ENCODE peak calls at places on chromosomes 1 and 21, in seven cellular contexts. One of them, this sample, is unnamed.

GRCh38 chr1:54012008-54012325 is 6.0 kb downstream of the LDLRAD1 start:
- DNase-seq in left lung: no peak
- DNase-seq in tibial artery: peak; percentile 48
- DNase-seq in HepG2: no peak
- DNase-seq in effector memory CD4-positive, alpha-beta T cell: no peak
- DNase-seq in AG04449: no peak
- DNase-seq in brain microvascular endothelial cell: no peak
- DNase-seq in this sample: no peak

GRCh38 chr1:83959824-83960441 is 39.0 kb downstream of the TTLL7 start:
- DNase-seq in left lung: no peak
- DNase-seq in tibial artery: no peak
- DNase-seq in HepG2: no peak
- DNase-seq in effector memory CD4-positive, alpha-beta T cell: no peak
- DNase-seq in AG04449: no peak
- DNase-seq in brain microvascular endothelial cell: peak; percentile 16
- DNase-seq in this sample: no peak

GRCh38 chr1:70807088-70807664 is 240.4 kb downstream of the PTGER3 start:
- DNase-seq in left lung: peak; percentile 41
- DNase-seq in tibial artery: no peak
- DNase-seq in HepG2: no peak
- DNase-seq in effector memory CD4-positive, alpha-beta T cell: no peak
- DNase-seq in AG04449: no peak
- DNase-seq in brain microvascular endothelial cell: no peak
- DNase-seq in this sample: no peak

GRCh38 chr21:33133912-33134311 is 64.0 kb downstream of the OLIG1 start:
- DNase-seq in left lung: no peak
- DNase-seq in tibial artery: no peak
- DNase-seq in HepG2: no peak
- DNase-seq in effector memory CD4-positive, alpha-beta T cell: no peak
- DNase-seq in AG04449: no peak
- DNase-seq in brain microvascular endothelial cell: no peak
- DNase-seq in this sample: no peak

GRCh38 chr1:19815801-19816736 is 986 bp upstream of the RNF186 start:
- DNase-seq in left lung: peak; percentile 68
- DNase-seq in tibial artery: no peak
- DNase-seq in HepG2: peak; percentile 77
- DNase-seq in effector memory CD4-positive, alpha-beta T cell: no peak
- DNase-seq in AG04449: no peak
- DNase-seq in brain microvascular endothelial cell: no peak
- DNase-seq in this sample: peak; percentile 86

GRCh38 chr1:109275706-109276345 is 7.1 kb downstream of the PSRC1 start:
- DNase-seq in left lung: peak; percentile 38
- DNase-seq in tibial artery: no peak
- DNase-seq in HepG2: peak; percentile 48
- DNase-seq in effector memory CD4-positive, alpha-beta T cell: no peak
- DNase-seq in AG04449: no peak
- DNase-seq in brain microvascular endothelial cell: peak; percentile 55
- DNase-seq in this sample: no peak

GRCh38 chr1:34973326-34973725 is 11.8 kb downstream of the TMEM35B start:
- DNase-seq in left lung: no peak
- DNase-seq in tibial artery: no peak
- DNase-seq in HepG2: no peak
- DNase-seq in effector memory CD4-positive, alpha-beta T cell: no peak
- DNase-seq in AG04449: no peak
- DNase-seq in brain microvascular endothelial cell: no peak
- DNase-seq in this sample: no peak

GRCh38 chr21:39451332-39452206 is at the start of gene SH3BGR:
- DNase-seq in left lung: no peak
- DNase-seq in tibial artery: peak; percentile 89
- DNase-seq in HepG2: no peak
- DNase-seq in effector memory CD4-positive, alpha-beta T cell: no peak
- DNase-seq in AG04449: no peak
- DNase-seq in brain microvascular endothelial cell: no peak
- DNase-seq in this sample: no peak

GRCh38 chr1:60942291-60942690 is 140.1 kb upstream of the NFIA start:
- DNase-seq in left lung: no peak
- DNase-seq in tibial artery: no peak
- DNase-seq in HepG2: no peak
- DNase-seq in effector memory CD4-positive, alpha-beta T cell: no peak
- DNase-seq in AG04449: no peak
- DNase-seq in brain microvascular endothelial cell: no peak
- DNase-seq in this sample: peak; percentile 29

GRCh38 chr1:117389779-117390178 is 22.5 kb downstream of the MAN1A2 start:
- DNase-seq in left lung: no peak
- DNase-seq in tibial artery: no peak
- DNase-seq in HepG2: no peak
- DNase-seq in effector memory CD4-positive, alpha-beta T cell: no peak
- DNase-seq in AG04449: no peak
- DNase-seq in brain microvascular endothelial cell: no peak
- DNase-seq in this sample: no peak

GRCh38 chr1:76053021-76053420 is 21.5 kb upstream of the ST6GALNAC3 start:
- DNase-seq in left lung: no peak
- DNase-seq in tibial artery: no peak
- DNase-seq in HepG2: no peak
- DNase-seq in effector memory CD4-positive, alpha-beta T cell: no peak
- DNase-seq in AG04449: no peak
- DNase-seq in brain microvascular endothelial cell: no peak
- DNase-seq in this sample: peak; percentile 26

GRCh38 chr1:63448741-63449140 is 74.3 kb downstream of the ITGB3BP start:
- DNase-seq in left lung: no peak
- DNase-seq in tibial artery: no peak
- DNase-seq in HepG2: no peak
- DNase-seq in effector memory CD4-positive, alpha-beta T cell: no peak
- DNase-seq in AG04449: no peak
- DNase-seq in brain microvascular endothelial cell: no peak
- DNase-seq in this sample: no peak

GRCh38 chr1:182357177-182357576 is 34.4 kb downstream of the GLUL start:
- DNase-seq in left lung: no peak
- DNase-seq in tibial artery: no peak
- DNase-seq in HepG2: no peak
- DNase-seq in effector memory CD4-positive, alpha-beta T cell: no peak
- DNase-seq in AG04449: no peak
- DNase-seq in brain microvascular endothelial cell: no peak
- DNase-seq in this sample: no peak

GRCh38 chr1:151534662-151535278 is 5.3 kb upstream of the TUFT1 start:
- DNase-seq in left lung: peak; percentile 92
- DNase-seq in tibial artery: peak; percentile 79
- DNase-seq in HepG2: peak; percentile 53
- DNase-seq in effector memory CD4-positive, alpha-beta T cell: peak; percentile 55
- DNase-seq in AG04449: no peak
- DNase-seq in brain microvascular endothelial cell: peak; percentile 75
- DNase-seq in this sample: peak; percentile 79

GRCh38 chr1:227351443-227351842 is 33.2 kb upstream of the CDC42BPA start:
- DNase-seq in left lung: no peak
- DNase-seq in tibial artery: no peak
- DNase-seq in HepG2: no peak
- DNase-seq in effector memory CD4-positive, alpha-beta T cell: no peak
- DNase-seq in AG04449: no peak
- DNase-seq in brain microvascular endothelial cell: no peak
- DNase-seq in this sample: no peak

GRCh38 chr1:91427741-91428140 is 23.1 kb upstream of the HFM1 start:
- DNase-seq in left lung: no peak
- DNase-seq in tibial artery: no peak
- DNase-seq in HepG2: no peak
- DNase-seq in effector memory CD4-positive, alpha-beta T cell: no peak
- DNase-seq in AG04449: no peak
- DNase-seq in brain microvascular endothelial cell: no peak
- DNase-seq in this sample: peak; percentile 4

GRCh38 chr1:155454096-155454495 is 108.5 kb downstream of the ASH1L start:
- DNase-seq in left lung: no peak
- DNase-seq in tibial artery: no peak
- DNase-seq in HepG2: no peak
- DNase-seq in effector memory CD4-positive, alpha-beta T cell: no peak
- DNase-seq in AG04449: peak; percentile 16
- DNase-seq in brain microvascular endothelial cell: peak; percentile 31
- DNase-seq in this sample: peak; percentile 12

GRCh38 chr1:210347112-210347511 is 18.4 kb downstream of the HHAT start:
- DNase-seq in left lung: no peak
- DNase-seq in tibial artery: no peak
- DNase-seq in HepG2: no peak
- DNase-seq in effector memory CD4-positive, alpha-beta T cell: no peak
- DNase-seq in AG04449: no peak
- DNase-seq in brain microvascular endothelial cell: no peak
- DNase-seq in this sample: no peak

GRCh38 chr1:198032668-198033067 is 115.5 kb downstream of the LHX9 start:
- DNase-seq in left lung: no peak
- DNase-seq in tibial artery: no peak
- DNase-seq in HepG2: no peak
- DNase-seq in effector memory CD4-positive, alpha-beta T cell: no peak
- DNase-seq in AG04449: no peak
- DNase-seq in brain microvascular endothelial cell: no peak
- DNase-seq in this sample: no peak

GRCh38 chr1:185432943-185433342 is 115.9 kb upstream of the IVNS1ABP start:
- DNase-seq in left lung: no peak
- DNase-seq in tibial artery: no peak
- DNase-seq in HepG2: no peak
- DNase-seq in effector memory CD4-positive, alpha-beta T cell: no peak
- DNase-seq in AG04449: no peak
- DNase-seq in brain microvascular endothelial cell: no peak
- DNase-seq in this sample: no peak

GRCh38 chr1:146036241-146036989 is 14.9 kb upstream of the HJV start:
- DNase-seq in left lung: no peak
- DNase-seq in tibial artery: no peak
- DNase-seq in HepG2: peak; percentile 41
- DNase-seq in effector memory CD4-positive, alpha-beta T cell: no peak
- DNase-seq in AG04449: no peak
- DNase-seq in brain microvascular endothelial cell: no peak
- DNase-seq in this sample: no peak

GRCh38 chr1:200039849-200040479 is 12.5 kb downstream of the NR5A2 start:
- DNase-seq in left lung: no peak
- DNase-seq in tibial artery: no peak
- DNase-seq in HepG2: no peak
- DNase-seq in effector memory CD4-positive, alpha-beta T cell: no peak
- DNase-seq in AG04449: no peak
- DNase-seq in brain microvascular endothelial cell: no peak
- DNase-seq in this sample: no peak

GRCh38 chr1:228030451-228031201 is 23.8 kb downstream of the WNT3A start:
- DNase-seq in left lung: peak; percentile 60
- DNase-seq in tibial artery: peak; percentile 53
- DNase-seq in HepG2: no peak
- DNase-seq in effector memory CD4-positive, alpha-beta T cell: no peak
- DNase-seq in AG04449: no peak
- DNase-seq in brain microvascular endothelial cell: no peak
- DNase-seq in this sample: no peak

GRCh38 chr1:3745590-3746381 is 6.5 kb upstream of the CCDC27 start:
- DNase-seq in left lung: peak; percentile 61
- DNase-seq in tibial artery: no peak
- DNase-seq in HepG2: no peak
- DNase-seq in effector memory CD4-positive, alpha-beta T cell: no peak
- DNase-seq in AG04449: no peak
- DNase-seq in brain microvascular endothelial cell: no peak
- DNase-seq in this sample: no peak
- H3K4me3 ChIP-seq in left lung: no peak overlapping the region
- H3K4me3 ChIP-seq in tibial artery: peak overlapping the region; percentile 96
- H3K4me3 ChIP-seq in HepG2: peak overlapping the region; percentile 96
- H3K4me3 ChIP-seq in effector memory CD4-positive, alpha-beta T cell: no peak overlapping the region
- H3K4me3 ChIP-seq in AG04449: no peak overlapping the region
- H3K4me3 ChIP-seq in brain microvascular endothelial cell: no peak overlapping the region
- H3K4me3 ChIP-seq in this sample: no peak overlapping the region

GRCh38 chr1:201369209-201369608 is 8.3 kb downstream of the TNNT2 start:
- DNase-seq in left lung: no peak
- DNase-seq in tibial artery: no peak
- DNase-seq in HepG2: no peak
- DNase-seq in effector memory CD4-positive, alpha-beta T cell: no peak
- DNase-seq in AG04449: no peak
- DNase-seq in brain microvascular endothelial cell: no peak
- DNase-seq in this sample: no peak
- H3K4me3 ChIP-seq in left lung: no peak overlapping the region
- H3K4me3 ChIP-seq in tibial artery: no peak overlapping the region
- H3K4me3 ChIP-seq in HepG2: no peak overlapping the region
- H3K4me3 ChIP-seq in effector memory CD4-positive, alpha-beta T cell: no peak overlapping the region
- H3K4me3 ChIP-seq in AG04449: no peak overlapping the region
- H3K4me3 ChIP-seq in brain microvascular endothelial cell: no peak overlapping the region
- H3K4me3 ChIP-seq in this sample: no peak overlapping the region

GRCh38 chr1:16251381-16251780 is 14.4 kb upstream of the CPLANE2 start:
- DNase-seq in left lung: no peak
- DNase-seq in tibial artery: peak; percentile 61
- DNase-seq in HepG2: no peak
- DNase-seq in effector memory CD4-positive, alpha-beta T cell: no peak
- DNase-seq in AG04449: no peak
- DNase-seq in brain microvascular endothelial cell: no peak
- DNase-seq in this sample: no peak
- H3K4me3 ChIP-seq in left lung: no peak overlapping the region
- H3K4me3 ChIP-seq in tibial artery: no peak overlapping the region
- H3K4me3 ChIP-seq in HepG2: no peak overlapping the region
- H3K4me3 ChIP-seq in effector memory CD4-positive, alpha-beta T cell: no peak overlapping the region
- H3K4me3 ChIP-seq in AG04449: no peak overlapping the region
- H3K4me3 ChIP-seq in brain microvascular endothelial cell: no peak overlapping the region
- H3K4me3 ChIP-seq in this sample: no peak overlapping the region

GRCh38 chr1:201944002-201944401 is 2.3 kb downstream of the LMOD1 start:
- DNase-seq in left lung: no peak
- DNase-seq in tibial artery: no peak
- DNase-seq in HepG2: no peak
- DNase-seq in effector memory CD4-positive, alpha-beta T cell: no peak
- DNase-seq in AG04449: no peak
- DNase-seq in brain microvascular endothelial cell: no peak
- DNase-seq in this sample: no peak

GRCh38 chr1:201939271-201939973 is 6.9 kb downstream of the LMOD1 start:
- DNase-seq in left lung: no peak
- DNase-seq in tibial artery: no peak
- DNase-seq in HepG2: no peak
- DNase-seq in effector memory CD4-positive, alpha-beta T cell: no peak
- DNase-seq in AG04449: no peak
- DNase-seq in brain microvascular endothelial cell: no peak
- DNase-seq in this sample: no peak

GRCh38 chr1:201938440-201939005 is 7.8 kb downstream of the LMOD1 start:
- DNase-seq in left lung: no peak
- DNase-seq in tibial artery: no peak
- DNase-seq in HepG2: no peak
- DNase-seq in effector memory CD4-positive, alpha-beta T cell: no peak
- DNase-seq in AG04449: no peak
- DNase-seq in brain microvascular endothelial cell: no peak
- DNase-seq in this sample: no peak

GRCh38 chr1:201942129-201942495 is 4.2 kb downstream of the LMOD1 start:
- DNase-seq in left lung: no peak
- DNase-seq in tibial artery: no peak
- DNase-seq in HepG2: no peak
- DNase-seq in effector memory CD4-positive, alpha-beta T cell: no peak
- DNase-seq in AG04449: no peak
- DNase-seq in brain microvascular endothelial cell: no peak
- DNase-seq in this sample: no peak

DNA sequence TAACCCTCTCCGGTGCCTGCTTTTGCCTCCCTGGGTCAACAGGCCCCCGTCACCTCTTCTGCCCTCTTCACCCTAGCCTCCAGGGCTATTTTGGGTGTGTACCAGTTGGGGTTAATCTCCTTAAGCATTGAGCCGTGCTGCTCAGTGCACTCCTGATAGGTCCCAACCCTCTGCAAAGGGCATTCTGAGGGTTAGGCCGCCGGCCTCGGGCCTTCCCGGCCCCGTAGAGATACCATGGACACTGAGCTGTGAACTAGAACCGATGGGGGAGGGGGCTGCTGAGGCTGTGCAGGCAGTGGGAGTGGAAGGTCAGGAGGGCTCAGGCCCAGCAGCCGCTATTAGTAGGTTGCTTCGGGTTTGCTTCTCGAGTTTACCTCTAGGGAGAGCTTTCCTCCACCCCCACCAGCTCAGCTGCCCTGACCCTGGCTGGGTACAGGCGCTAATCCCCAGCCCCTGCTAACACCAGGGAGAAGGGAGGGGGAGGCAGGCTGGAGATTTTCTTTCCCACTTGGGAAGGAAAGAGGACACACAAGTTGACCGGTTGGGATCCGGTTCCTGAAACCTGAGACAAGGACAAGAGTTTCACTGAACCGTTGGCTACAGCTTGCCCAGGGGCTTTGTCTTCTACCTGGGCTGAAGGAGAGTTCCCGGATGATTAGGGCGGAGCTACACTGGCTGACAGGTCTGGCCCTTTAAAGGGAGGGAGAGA is 4.8 kb downstream of the LMOD1 start:
- DNase-seq in left lung: no peak
- DNase-seq in tibial artery: no peak
- DNase-seq in HepG2: peak; percentile 49
- DNase-seq in effector memory CD4-positive, alpha-beta T cell: no peak
- DNase-seq in AG04449: no peak
- DNase-seq in brain microvascular endothelial cell: no peak
- DNase-seq in this sample: no peak
- H3K4me3 ChIP-seq in left lung: no peak overlapping the region
- H3K4me3 ChIP-seq in tibial artery: peak overlapping the region; percentile 83
- H3K4me3 ChIP-seq in HepG2: peak overlapping the region; percentile 60
- H3K4me3 ChIP-seq in effector memory CD4-positive, alpha-beta T cell: no peak overlapping the region
- H3K4me3 ChIP-seq in AG04449: peak overlapping the region; percentile 43
- H3K4me3 ChIP-seq in brain microvascular endothelial cell: no peak overlapping the region
- H3K4me3 ChIP-seq in this sample: no peak overlapping the region

This sample was measured in hepatocyte.